ENCODE peak calls at places on chromosome 19, in five cellular contexts. I is vagina, T is lower leg skin, Q is heart left ventricle, V is stomach. G is an unnamed sample.

GRCh38 chr19:18173572-18174294 is at the start of gene IFI30:
- DNase-seq in Q (peak), T (peak), I (no peak), V (peak), G (peak)

GRCh38 chr19:44719262-44719701 is 20.3 kb downstream of the CEACAM16 start:
- DNase-seq in T (no peak), Q (no peak), I (no peak), V (no peak), G (no peak)

GRCh38 chr19:19040417-19040816 is 7.0 kb downstream of the ARMC6 start:
- DNase-seq in V (peak), I (no peak), Q (peak), T (no peak), G (peak)

GRCh38 chr19:27885361-27885760 is 1327.6 kb downstream of the UQCRFS1 start:
- DNase-seq in T (peak), Q (no peak), I (peak), V (no peak), G (no peak)

GRCh38 chr19:58037927-58038687 is 4.3 kb downstream of the ZSCAN1 start:
- DNase-seq in T (no peak), I (no peak), Q (no peak), V (no peak), G (peak)

GRCh38 chr19:44570984-44571684 is 41.7 kb upstream of the CEACAM20 start:
- DNase-seq in T (no peak), I (no peak), Q (peak), V (peak), G (peak)

GRCh38 chr19:17681505-17682125 is 6.5 kb downstream of the UNC13A start:
- DNase-seq in T (no peak), V (no peak), Q (peak), I (no peak), G (no peak)

GRCh38 chr19:6229951-6230712 is 49.6 kb downstream of the MLLT1 start:
- DNase-seq in V (no peak), I (no peak), T (no peak), Q (no peak), G (no peak)

GRCh38 chr19:6373813-6374108 is 1.2 kb downstream of the ALKBH7 start:
- DNase-seq in V (no peak), I (no peak), Q (no peak), T (no peak), G (no peak)

GRCh38 chr19:54047626-54048025 is 16.1 kb downstream of the VSTM1 start:
- DNase-seq in T (no peak), Q (no peak), V (no peak), I (no peak), G (no peak)

GRCh38 chr19:50330365-50331078 is 1.3 kb upstream of the KCNC3 start:
- DNase-seq in Q (peak), T (peak), I (no peak), V (peak), G (peak)

GRCh38 chr19:38152461-38153379 is 71.3 kb downstream of the DPF1 start:
- DNase-seq in T (no peak), I (no peak), V (no peak), Q (peak), G (no peak)

GRCh38 chr19:40165362-40165937 is 25.8 kb upstream of the MAP3K10 start:
- DNase-seq in Q (peak), I (no peak), T (peak), V (peak), G (peak)

GRCh38 chr19:23415561-23416191 is 20.4 kb upstream of the ZNF91 start:
- DNase-seq in V (no peak), T (no peak), Q (peak), I (no peak), G (peak)

GRCh38 chr19:42474743-42475142 is 32.0 kb upstream of the CXCL17 start:
- DNase-seq in V (no peak), I (no peak), Q (no peak), T (no peak), G (no peak)

GRCh38 chr19:43720936-43721335 is 5.1 kb downstream of the IRGC start:
- DNase-seq in V (no peak), I (no peak), Q (no peak), T (no peak), G (no peak)

GRCh38 chr19:4868286-4868834 is 893 bp upstream of the PLIN3 start:
- DNase-seq in I (no peak), Q (no peak), V (no peak), T (no peak), G (no peak)

GRCh38 chr19:4867534-4868285 is at the start of gene PLIN3:
- DNase-seq in Q (peak), V (peak), T (peak), I (peak), G (peak)

GRCh38 chr19:4870025-4870700 is 2.7 kb upstream of the PLIN3 start:
- DNase-seq in T (no peak), Q (peak), V (peak), I (no peak), G (no peak)

GRCh38 chr19:4871711-4872110 is 4.2 kb upstream of the PLIN3 start:
- DNase-seq in V (no peak), I (no peak), T (no peak), Q (no peak), G (no peak)

GRCh38 chr19:4866595-4867424 is 657 bp downstream of the PLIN3 start:
- DNase-seq in T (peak), V (peak), Q (peak), I (no peak), G (peak)
- TF ChIP-seq POLR2A in T (no peak), V (no peak), Q (no peak), I (no peak), G (no peak)

GRCh38 chr19:3762501-3763459 is at the start of gene MRPL54:
- DNase-seq in T (peak), V (peak), I (peak), Q (peak), G (peak)

GRCh38 chr19:3762130-3762473 is 380 bp upstream of the MRPL54 start:
- DNase-seq in T (no peak), Q (no peak), V (no peak), I (no peak), G (no peak)

GRCh38 chr19:3760871-3761361 is 576 bp downstream of the APBA3 start:
- DNase-seq in I (peak), Q (no peak), T (no peak), V (no peak), G (no peak)

GRCh38 chr19:3759482-3760254 is 1.8 kb downstream of the APBA3 start:
- DNase-seq in I (no peak), Q (no peak), T (no peak), V (no peak), G (no peak)

DNA sequence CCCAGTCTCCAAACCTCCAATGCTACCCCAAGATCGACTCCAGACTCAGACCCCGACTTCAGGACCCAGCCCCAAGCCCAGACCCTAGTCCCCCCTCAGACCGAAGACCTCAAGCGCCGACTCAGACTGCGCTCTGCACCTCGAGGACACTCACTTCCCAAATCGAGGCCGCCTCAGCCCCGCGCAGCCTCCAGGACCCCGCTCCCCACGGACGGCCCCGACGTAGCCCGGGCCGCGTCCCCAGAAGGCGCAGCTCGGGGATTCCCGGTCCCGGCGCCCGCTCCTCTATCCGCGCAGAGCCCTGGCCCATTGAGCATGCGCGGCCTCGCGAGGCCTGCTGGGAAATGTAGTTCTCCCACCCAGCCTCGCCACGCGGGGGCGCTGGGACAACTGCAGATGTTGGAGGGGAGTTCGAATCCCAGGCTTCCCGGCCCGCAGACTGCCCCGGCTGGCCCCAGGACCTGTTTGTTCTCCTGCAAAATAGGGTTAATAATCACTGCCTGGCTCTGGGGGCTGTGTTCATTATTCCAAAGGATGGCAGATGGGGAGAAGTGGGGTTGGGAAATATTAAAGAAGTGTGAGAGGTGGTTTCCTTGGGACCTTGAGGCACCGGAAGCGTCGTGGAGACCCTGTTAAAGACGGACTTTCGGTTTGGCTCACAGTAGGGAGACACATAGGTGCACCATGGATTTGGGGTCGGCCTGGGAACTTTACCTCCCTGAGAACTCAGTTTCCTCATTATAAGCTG is at the start of gene APBA3:
- DNase-seq in Q (peak), T (peak), I (no peak), V (peak), G (peak)
- TF ChIP-seq POLR2A in Q (no peak), T (no peak), I (no peak), V (peak), G (peak)

DNA sequence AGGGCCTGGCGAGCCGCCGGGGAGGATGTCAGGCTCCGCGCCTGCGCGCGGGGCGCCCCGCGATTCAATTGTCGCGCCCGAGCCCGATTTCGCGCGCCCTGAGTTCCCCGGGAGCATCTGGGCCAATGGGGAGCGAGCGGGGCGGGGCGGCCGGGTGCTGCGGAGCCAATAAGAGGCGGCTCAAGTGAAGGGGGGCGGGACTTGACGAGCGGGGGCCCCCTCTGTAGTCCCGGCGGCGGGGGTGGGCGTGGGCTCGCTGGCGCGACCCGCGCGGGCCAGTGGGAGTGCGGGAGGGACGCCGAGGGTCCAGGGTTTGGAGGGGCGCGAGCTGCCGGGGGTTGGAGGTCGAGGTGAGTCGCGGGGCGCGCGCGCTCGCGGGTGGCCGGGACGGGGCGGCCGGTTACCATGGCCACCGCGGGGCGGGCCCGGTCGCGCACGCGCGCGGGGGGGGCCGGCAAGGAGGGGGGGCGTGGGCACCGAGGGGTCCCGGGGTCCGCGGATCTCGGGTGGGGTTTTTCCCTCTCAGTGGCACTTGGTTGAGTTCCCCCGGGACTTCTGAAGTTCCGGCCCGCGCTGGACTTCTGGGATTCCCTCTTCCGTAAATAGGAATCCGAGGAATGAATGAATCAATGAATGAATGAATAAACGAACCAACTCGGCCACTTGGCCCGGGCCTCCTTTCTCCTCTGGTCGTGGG is 744 bp downstream of the UHRF1 start:
- DNase-seq in Q (peak), I (no peak), T (peak), V (peak), G (peak)
- TF ChIP-seq POLR2A in Q (no peak), I (no peak), T (no peak), V (no peak), G (no peak)

DNA sequence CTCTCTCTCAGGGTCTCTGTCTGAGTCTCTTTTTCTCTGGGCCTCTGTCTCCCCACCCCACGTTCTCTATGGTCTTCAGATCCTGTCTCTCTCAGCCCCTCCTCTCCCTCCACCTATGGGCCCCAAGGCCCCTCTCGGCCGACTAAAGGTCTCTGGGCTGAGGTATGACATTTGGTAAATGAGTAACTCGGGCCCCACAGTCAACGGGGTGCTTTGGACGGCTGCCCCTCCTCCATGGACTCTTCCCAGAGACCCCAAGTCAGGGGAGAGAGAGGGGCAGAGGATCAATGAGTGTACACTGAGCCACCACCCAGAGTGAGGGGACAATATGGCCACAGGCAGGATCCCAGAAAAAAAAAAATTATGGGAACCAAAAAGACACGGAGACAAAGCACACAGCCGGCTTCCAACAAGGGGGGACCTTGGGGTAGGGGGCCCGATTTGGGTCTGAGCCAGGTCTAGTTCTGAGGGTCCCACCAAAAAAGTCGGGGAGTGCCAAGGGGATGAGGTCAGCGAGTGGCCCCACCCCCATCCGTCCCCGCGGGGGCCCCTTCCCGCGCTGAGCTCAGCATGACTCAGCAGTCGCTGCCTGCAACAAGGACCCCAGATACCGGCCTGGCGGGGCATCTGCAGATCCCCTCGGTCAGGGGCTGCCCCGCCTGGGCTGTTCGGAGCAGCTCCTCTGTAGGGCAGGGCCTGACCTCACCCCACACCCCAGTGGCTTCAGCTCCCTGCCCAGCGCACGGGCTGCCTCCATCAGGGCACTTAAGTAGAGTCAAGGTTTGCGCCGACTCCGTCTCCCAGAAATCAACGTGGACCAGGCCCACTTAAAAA is 1.5 kb upstream of the FTL start:
- DNase-seq in T (peak), Q (peak), I (peak), V (peak), G (peak)
- TF ChIP-seq POLR2A in T (no peak), Q (no peak), I (no peak), V (no peak), G (peak)

DNA sequence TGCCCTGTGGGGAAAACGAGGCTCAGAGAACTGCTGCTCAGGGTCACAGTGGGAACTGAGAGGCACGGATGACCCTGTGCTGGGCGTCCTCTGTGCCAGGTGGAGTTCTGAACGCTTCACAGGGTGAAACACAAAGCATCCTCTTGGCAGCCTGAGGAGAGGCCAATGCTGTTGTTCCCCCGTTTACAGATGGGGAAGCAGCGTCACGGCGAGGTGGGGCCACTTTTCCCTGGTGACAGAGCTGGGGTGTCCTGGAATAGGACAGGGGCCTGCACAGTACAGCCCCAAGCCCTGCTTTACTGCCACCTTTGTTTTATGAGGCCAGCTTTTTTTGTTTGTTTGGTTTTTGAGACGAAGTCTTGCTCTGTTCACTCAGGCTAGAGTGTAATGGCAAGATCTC is 22.2 kb downstream of the DHX34 start:
- DNase-seq in V (no peak), Q (no peak), I (no peak), T (no peak), G (no peak)
- TF ChIP-seq POLR2A in V (no peak), Q (no peak), I (no peak), T (no peak), G (no peak)

GRCh38 chr19:7533281-7533819 is 2.2 kb upstream of the PNPLA6 start:
- DNase-seq in T (peak), Q (peak), V (peak), I (no peak), G (peak)

GRCh38 chr19:7535035-7535992 is at the start of gene PNPLA6:
- DNase-seq in T (peak), V (peak), I (peak), Q (peak), G (peak)

GRCh38 chr19:7534531-7534980 is 961 bp upstream of the PNPLA6 start:
- DNase-seq in Q (peak), T (peak), V (peak), I (no peak), G (peak)

GRCh38 chr19:7535993-7536685 is 622 bp downstream of the PNPLA6 start:
- DNase-seq in V (no peak), Q (no peak), I (no peak), T (peak), G (no peak)

DNA sequence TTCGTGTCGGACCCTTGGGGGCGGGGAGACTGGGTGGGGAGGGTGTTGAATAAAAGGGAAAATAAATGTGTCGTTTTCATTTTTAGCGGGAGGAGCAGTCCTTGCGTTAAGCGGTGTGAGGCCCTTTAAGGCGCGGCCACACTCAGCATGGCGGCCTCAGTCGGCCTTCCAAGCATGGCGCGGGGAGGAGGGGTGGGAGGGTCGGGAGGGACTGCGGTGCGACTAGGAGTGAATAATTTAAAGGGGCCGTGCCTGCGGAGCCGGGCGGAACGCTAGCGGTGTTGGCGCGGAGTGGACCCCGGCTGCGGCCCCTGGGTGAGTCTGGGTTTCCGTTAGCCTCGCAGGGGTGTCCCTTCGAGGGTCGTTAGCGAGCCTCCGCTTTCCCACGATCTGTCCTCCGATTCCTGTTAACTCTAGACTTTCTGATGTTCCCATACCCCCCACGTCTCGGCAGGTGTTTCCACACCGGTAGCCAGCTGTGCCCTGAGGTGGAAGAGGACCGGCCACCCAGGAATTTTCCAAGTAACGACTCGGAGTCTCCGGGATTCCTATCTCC is 1.5 kb upstream of the PNPLA6 start:
- DNase-seq in I (peak), V (peak), Q (peak), T (peak), G (peak)
- TF ChIP-seq POLR2A in I (no peak), V (no peak), Q (peak), T (no peak), G (no peak)

GRCh38 chr19:56966225-56966696 is 125.7 kb upstream of the PEG3 start:
- DNase-seq in I (no peak), V (no peak), Q (peak), T (no peak), G (no peak)

GRCh38 chr19:56969726-56970125 is 129.2 kb upstream of the PEG3 start:
- DNase-seq in I (no peak), Q (no peak), T (no peak), V (no peak), G (peak)

GRCh38 chr19:56971230-56971629 is 130.7 kb upstream of the PEG3 start:
- DNase-seq in V (no peak), T (no peak), Q (no peak), I (no peak), G (no peak)

GRCh38 chr19:56964526-56964925 is 124.0 kb upstream of the PEG3 start:
- DNase-seq in T (no peak), V (no peak), Q (no peak), I (no peak), G (no peak)

DNA sequence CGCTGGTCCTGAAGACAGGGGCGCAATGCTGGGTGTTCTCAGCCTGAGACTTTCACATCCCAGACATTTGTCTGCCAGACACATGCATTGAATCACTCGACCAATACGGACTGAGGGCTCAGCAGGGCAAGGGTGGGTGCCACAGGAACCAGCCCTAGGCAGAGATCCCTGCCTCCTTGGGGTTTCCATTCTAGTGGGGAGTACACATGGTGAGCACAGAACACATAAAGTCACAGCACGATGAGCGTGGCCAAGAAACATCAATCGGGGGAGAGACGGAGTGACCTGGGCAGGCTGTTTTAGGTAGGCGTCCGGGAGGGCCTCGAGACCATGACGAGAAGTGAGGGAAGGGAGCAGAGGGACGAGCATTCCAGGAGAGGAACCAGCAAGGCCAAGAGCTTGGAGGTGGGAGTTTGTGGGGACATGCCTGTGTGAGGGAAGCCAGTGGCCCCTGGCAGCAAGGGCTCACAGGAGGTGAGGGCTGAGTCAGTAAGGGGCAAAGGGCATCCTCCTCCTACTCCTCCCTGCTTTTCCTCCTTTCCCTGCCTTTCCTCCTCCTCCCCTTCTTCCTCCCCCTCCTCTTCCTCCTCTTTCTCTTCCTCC is 126.3 kb upstream of the PEG3 start:
- DNase-seq in V (no peak), Q (no peak), I (no peak), T (no peak), G (no peak)
- TF ChIP-seq POLR2A in V (no peak), Q (no peak), I (no peak), T (no peak), G (no peak)